ENCODE peak calls at places on chromosomes 12 and 14, in seven cellular contexts. Q is gastrocnemius medialis, S is A549, O is left ventricle myocardium inferior, M is uterus, W is H9, T is body of pancreas. N is an unnamed sample. For H3K9me3, the result is how much of the 10 kb centered on the place peaks cover.

GRCh38 chr14:69315302-69315701 is 55.3 kb downstream of the GALNT16 start:
- DNase-seq in Q (peak), W (no peak), T (no peak), S (peak), O (no peak), M (peak), N (peak)

GRCh38 chr12:58745348-58746125 is 174.8 kb downstream of the LRIG3 start:
- DNase-seq in O (no peak), T (no peak), Q (no peak), M (no peak), W (no peak), S (no peak), N (no peak)

GRCh38 chr12:76588881-76589565 is 29.5 kb upstream of the OSBPL8 start:
- DNase-seq in W (no peak), O (no peak), S (no peak), T (no peak), Q (peak), M (no peak), N (peak)

GRCh38 chr12:90280564-90281058 is 572.0 kb upstream of the ATP2B1 start:
- DNase-seq in O (no peak), Q (no peak), M (no peak), T (no peak), W (no peak), S (no peak), N (no peak)

GRCh38 chr12:93375906-93376305 is 1.8 kb upstream of the NUDT4 start:
- DNase-seq in T (no peak), Q (no peak), S (no peak), M (no peak), O (no peak), W (no peak), N (no peak)

GRCh38 chr12:117803013-117803412 is 165.8 kb downstream of the KSR2 start:
- DNase-seq in T (peak), Q (peak), M (no peak), W (no peak), S (peak), O (no peak), N (no peak)

GRCh38 chr12:25855716-25856115 is 102.8 kb upstream of the RASSF8 start:
- DNase-seq in S (no peak), O (no peak), M (no peak), T (no peak), W (no peak), Q (no peak), N (no peak)

GRCh38 chr14:38646391-38646790 is 390.5 kb upstream of the CLEC14A start:
- DNase-seq in Q (no peak), S (no peak), T (no peak), M (no peak), O (no peak), W (no peak), N (no peak)

GRCh38 chr12:114476159-114476558 is 70.2 kb upstream of the TBX5 start:
- DNase-seq in M (no peak), S (peak), T (no peak), W (no peak), O (no peak), Q (no peak), N (no peak)

GRCh38 chr12:71014180-71014785 is 93.7 kb upstream of the PTPRR start:
- DNase-seq in T (no peak), O (no peak), S (peak), M (no peak), W (no peak), Q (no peak), N (no peak)

GRCh38 chr12:52221912-52222457 is 11.1 kb upstream of the KRT7 start:
- DNase-seq in W (peak), Q (peak), S (peak), T (peak), O (peak), M (no peak), N (peak)

GRCh38 chr12:28248555-28249127 is 58.4 kb downstream of the CCDC91 start:
- DNase-seq in M (no peak), Q (no peak), O (no peak), T (no peak), S (no peak), W (no peak), N (no peak)

GRCh38 chr12:34377243-34378035 is 355.1 kb downstream of the ALG10 start:
- DNase-seq in M (no peak), O (no peak), T (no peak), Q (no peak), W (no peak), S (no peak), N (no peak)

GRCh38 chr12:89327477-89328094 is 24.7 kb downstream of the DUSP6 start:
- DNase-seq in M (no peak), S (no peak), O (no peak), T (no peak), W (no peak), Q (no peak), N (no peak)

GRCh38 chr12:122458105-122459035 is 35.9 kb upstream of the CLIP1 start:
- DNase-seq in T (no peak), S (no peak), Q (no peak), W (no peak), M (no peak), O (no peak), N (no peak)

GRCh38 chr12:102300824-102301461 is 103.3 kb upstream of the PMCH start:
- DNase-seq in W (peak), Q (no peak), M (no peak), S (peak), T (peak), O (no peak), N (no peak)

GRCh38 chr12:49550853-49551252 is 12.0 kb downstream of the KCNH3 start:
- DNase-seq in M (no peak), S (no peak), O (no peak), W (no peak), T (no peak), Q (no peak), N (no peak)

GRCh38 chr14:40417777-40418401 is 985.7 kb upstream of the FBXO33 start:
- DNase-seq in M (no peak), T (peak), O (no peak), Q (no peak), W (peak), S (peak), N (no peak)

GRCh38 chr14:97185186-97185585 is 388.0 kb downstream of the VRK1 start:
- DNase-seq in W (no peak), S (peak), M (no peak), Q (no peak), O (no peak), T (no peak), N (no peak)

GRCh38 chr12:85955127-85955526 is 81.0 kb downstream of the NTS start:
- DNase-seq in T (no peak), M (no peak), Q (no peak), W (no peak), S (no peak), O (no peak), N (no peak)

GRCh38 chr14:105682956-105683570 is 156.7 kb downstream of the TMEM121 start:
- DNase-seq in S (no peak), M (no peak), W (no peak), O (no peak), T (peak), Q (no peak), N (no peak)

GRCh38 chr12:6461401-6462233 is 8.9 kb downstream of the VAMP1 start:
- DNase-seq in Q (peak), S (no peak), M (no peak), T (no peak), W (no peak), O (no peak), N (no peak)

GRCh38 chr12:60195483-60195882 is 599.7 kb downstream of the SLC16A7 start:
- DNase-seq in Q (no peak), M (no peak), W (no peak), O (no peak), T (no peak), S (no peak), N (no peak)

GRCh38 chr12:87827638-87828264 is 201.4 kb downstream of the C12orf50 start:
- DNase-seq in Q (no peak), M (no peak), O (no peak), W (no peak), T (no peak), S (peak), N (no peak)

GRCh38 chr14:54194501-54194900 is 202.3 kb upstream of the CDKN3 start:
- DNase-seq in Q (no peak), S (no peak), T (no peak), O (no peak), W (no peak), M (no peak), N (no peak)

GRCh38 chr12:81942588-81942987 is 183.4 kb upstream of the PPFIA2 start:
- DNase-seq in S (no peak), T (no peak), Q (no peak), O (no peak), W (no peak), M (no peak), N (no peak)

GRCh38 chr12:64081020-64081419 is 141.1 kb downstream of the KICS2 start:
- DNase-seq in T (no peak), W (no peak), O (no peak), S (no peak), Q (no peak), M (no peak), N (no peak)

GRCh38 chr12:93361159-93361919 is 16.4 kb upstream of the NUDT4 start:
- DNase-seq in S (no peak), M (no peak), T (no peak), O (peak), W (no peak), Q (peak), N (peak)

GRCh38 chr14:105390849-105391500 is 7.4 kb upstream of the TEX22 start:
- DNase-seq in S (no peak), Q (no peak), T (no peak), M (no peak), W (no peak), O (no peak), N (no peak)

GRCh38 chr12:130710001-130710732 is 5.9 kb downstream of the RIMBP2 start:
- DNase-seq in Q (no peak), O (no peak), M (no peak), T (no peak), W (peak), S (no peak), N (no peak)

GRCh38 chr12:9626291-9626690 is 18.6 kb upstream of the KLRB1 start:
- DNase-seq in T (no peak), M (no peak), S (no peak), O (no peak), W (no peak), Q (no peak), N (no peak)

GRCh38 chr14:71442503-71442902 is 489.7 kb upstream of the RGS6 start:
- DNase-seq in Q (no peak), M (no peak), W (no peak), T (no peak), S (no peak), O (no peak), N (no peak)

GRCh38 chr12:114508529-114509129 is 102.7 kb upstream of the TBX5 start:
- DNase-seq in O (peak), Q (peak), T (peak), W (peak), S (peak), M (peak), N (peak)

GRCh38 chr12:118259079-118259478 is 113.6 kb downstream of the TAOK3 start:
- DNase-seq in M (no peak), W (no peak), O (no peak), Q (peak), S (no peak), T (no peak), N (peak)

GRCh38 chr14:52879958-52880357 is 70.9 kb downstream of the FERMT2 start:
- DNase-seq in S (no peak), O (no peak), M (no peak), Q (no peak), T (no peak), W (no peak), N (peak)

GRCh38 chr14:91246051-91246852 is 1.7 kb upstream of the GPR68 start:
- DNase-seq in M (no peak), T (no peak), O (no peak), Q (no peak), W (no peak), S (no peak), N (no peak)

GRCh38 chr12:20367731-20368652 is at the start of gene PDE3A:
- DNase-seq in T (peak), W (peak), O (peak), Q (peak), M (peak), S (peak), N (peak)

GRCh38 chr14:56660677-56661389 is 81.2 kb downstream of the TMEM260 start:
- DNase-seq in W (no peak), O (no peak), Q (no peak), S (no peak), T (no peak), M (no peak), N (no peak)

GRCh38 chr14:94451826-94452225 is 774 bp downstream of the SERPINA11 start:
- DNase-seq in Q (no peak), W (no peak), O (no peak), T (no peak), M (no peak), S (no peak), N (no peak)

GRCh38 chr12:17302001-17302400 is 696.0 kb upstream of the LMO3 start:
- DNase-seq in Q (no peak), T (no peak), M (no peak), W (no peak), S (no peak), O (no peak), N (no peak)

GRCh38 chr12:17304503-17305347 is 698.8 kb upstream of the LMO3 start:
- DNase-seq in O (no peak), W (no peak), T (no peak), Q (no peak), S (peak), M (no peak), N (no peak)

GRCh38 chr12:17296882-17297281 is 690.9 kb upstream of the LMO3 start:
- DNase-seq in S (no peak), Q (no peak), W (no peak), O (no peak), M (no peak), T (no peak), N (no peak)

DNA sequence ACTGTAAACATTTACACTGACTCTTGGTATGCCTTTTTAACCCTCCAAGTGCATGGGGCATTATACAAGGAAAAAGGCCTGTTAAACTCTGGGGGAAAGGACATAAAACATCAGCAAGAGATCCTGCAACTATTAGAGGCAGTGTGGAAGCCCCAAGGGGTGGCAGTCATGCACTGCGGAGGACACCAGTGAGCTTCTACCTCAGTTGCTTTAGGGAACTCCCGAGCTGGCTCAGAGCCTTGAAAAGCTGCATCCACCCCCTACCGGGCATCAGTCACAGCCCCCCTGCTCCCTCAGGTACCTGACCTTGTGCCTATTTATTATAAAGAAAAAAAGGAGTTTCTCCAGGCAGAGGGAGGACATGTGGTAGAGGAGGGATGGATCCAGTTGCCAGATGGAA is 695.6 kb upstream of the LMO3 start:
- DNase-seq in W (no peak), M (no peak), O (no peak), T (no peak), Q (no peak), S (no peak), N (no peak)
- H3K9me3 ChIP-seq in W (under half), M (under half), O (under half), T (under half), Q (under half), S (under half), N (under half)

DNA sequence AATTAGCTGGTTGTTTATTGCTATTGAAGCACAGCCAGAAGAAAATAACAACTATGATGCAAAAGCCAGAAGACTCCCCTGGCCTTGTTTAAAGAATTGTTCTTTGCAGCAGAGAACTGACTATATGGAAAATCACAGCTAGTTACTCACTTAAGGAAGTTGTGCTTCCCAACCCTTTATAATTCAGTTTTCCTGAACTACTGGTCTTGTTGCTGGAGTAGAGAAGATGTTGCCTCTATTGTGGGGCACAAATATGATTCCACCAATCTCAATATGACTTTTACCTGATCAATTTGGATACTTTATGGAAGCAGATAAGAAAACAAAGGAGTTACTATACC is 586.7 kb downstream of the LRFN5 start:
- DNase-seq in Q (no peak), W (no peak), O (no peak), M (no peak), S (no peak), T (no peak), N (no peak)
- H3K9me3 ChIP-seq in Q (under half), W (under half), O (under half), M (under half), S (under half), T (under half), N (under half)

DNA sequence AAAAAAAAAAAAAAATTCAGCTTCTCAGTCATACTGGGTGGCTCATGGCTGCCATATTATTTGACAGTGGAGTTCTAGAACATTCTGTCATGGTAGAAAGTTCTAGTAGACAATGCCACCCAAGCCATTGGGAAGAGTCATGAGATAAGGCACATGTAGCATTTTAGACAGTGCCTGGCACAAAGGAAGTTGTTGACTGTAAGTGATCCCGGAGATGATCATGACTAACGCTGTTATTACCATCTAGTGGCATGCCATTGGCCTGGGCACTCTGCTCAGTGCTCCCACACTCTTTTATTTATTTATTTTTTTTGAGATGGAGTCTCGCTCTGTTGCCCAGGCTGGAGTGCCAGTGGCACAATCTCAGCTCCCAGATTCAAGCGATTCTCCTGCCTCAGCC is 80.4 kb downstream of the FOXN4 start:
- DNase-seq in W (no peak), S (no peak), O (no peak), T (no peak), M (no peak), Q (peak), N (no peak)
- H3K9me3 ChIP-seq in W (under half), S (under half), O (under half), T (under half), M (under half), Q (under half), N (under half)

DNA sequence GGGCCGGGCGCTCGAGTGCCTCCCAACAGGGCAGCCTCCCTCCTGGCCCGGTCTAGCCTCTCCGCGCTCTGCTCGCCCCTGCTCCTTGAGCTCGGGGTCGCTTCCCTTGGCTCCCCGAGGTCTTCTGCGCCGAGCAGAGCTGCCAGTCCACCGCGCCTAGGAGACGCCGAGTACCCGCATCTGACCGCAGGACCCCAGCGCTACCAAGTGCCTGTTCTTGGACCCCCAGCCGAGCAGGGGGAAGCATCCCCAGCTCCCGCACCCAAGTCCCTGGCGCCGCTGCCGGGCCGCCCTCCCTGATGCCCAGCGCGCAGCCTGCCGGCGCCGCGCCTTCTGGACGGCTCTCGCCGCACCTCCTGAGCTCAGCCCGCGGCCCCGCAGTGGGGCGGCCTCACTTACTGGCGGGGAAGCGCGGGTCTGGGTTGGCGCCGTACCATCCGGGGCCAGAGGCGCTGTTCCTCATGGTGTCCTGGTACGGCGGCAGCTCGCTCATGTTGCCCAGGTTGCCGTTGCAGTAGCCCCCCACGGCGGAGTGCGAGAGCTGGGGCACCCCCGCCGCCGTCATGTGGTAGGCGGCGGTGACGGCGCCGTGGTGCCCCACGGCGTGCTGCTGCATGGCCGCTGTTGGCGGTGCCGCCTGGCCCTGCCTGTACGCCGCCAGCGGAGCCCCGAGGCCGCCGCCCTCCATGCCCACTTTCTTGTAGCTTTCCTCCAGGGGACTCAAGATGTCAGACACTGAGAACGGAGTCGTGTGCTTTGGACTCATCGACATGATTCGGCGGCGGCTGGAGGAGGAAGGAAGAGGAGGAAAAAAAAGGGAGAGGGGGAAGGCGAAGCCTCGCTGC is 1.2 kb downstream of the NKX2-1 start:
- DNase-seq in S (no peak), W (no peak), M (no peak), Q (no peak), O (no peak), T (no peak), N (no peak)
- H3K9me3 ChIP-seq in S (under half), W (under half), M (under half), Q (under half), O (under half), T (under half), N (under half)

GRCh38 chr14:104237651-104238423 is 99.5 kb downstream of the KIF26A start:
- DNase-seq in W (peak), Q (no peak), M (no peak), S (no peak), O (no peak), T (no peak), N (no peak)
- H3K9me3 ChIP-seq in W (under half), Q (under half), M (under half), S (under half), O (under half), T (under half), N (under half)

GRCh38 chr14:26194816-26195215 is 403.0 kb downstream of the NOVA1 start:
- DNase-seq in M (no peak), S (no peak), O (no peak), W (no peak), Q (no peak), T (no peak), N (no peak)

GRCh38 chr14:26199599-26200370 is 398.0 kb downstream of the NOVA1 start:
- DNase-seq in M (no peak), W (no peak), O (no peak), S (no peak), Q (no peak), T (no peak), N (no peak)

GRCh38 chr14:26200675-26201074 is 397.2 kb downstream of the NOVA1 start:
- DNase-seq in W (no peak), T (no peak), O (no peak), Q (no peak), S (no peak), M (no peak), N (no peak)

GRCh38 chr14:26204362-26204953 is 393.4 kb downstream of the NOVA1 start:
- DNase-seq in T (no peak), W (no peak), Q (no peak), O (no peak), M (no peak), S (no peak), N (no peak)

GRCh38 chr14:26199096-26199495 is 398.7 kb downstream of the NOVA1 start:
- DNase-seq in W (no peak), Q (no peak), O (no peak), T (no peak), M (no peak), S (no peak), N (no peak)
- H3K9me3 ChIP-seq in W (under half), Q (under half), O (under half), T (under half), M (under half), S (under half), N (under half)

GRCh38 chr12:127238061-127238460 is 1028.9 kb upstream of the TMEM132C start:
- DNase-seq in M (no peak), T (no peak), S (no peak), W (no peak), Q (no peak), O (no peak), N (no peak)
- H3K9me3 ChIP-seq in M (under half), T (under half), S (under half), W (under half), Q (under half), O (under half), N (under half)

N was measured in MG63.